ENCODE peak calls at places on chromosome 14, in seven cellular contexts. One of them, this sample, is unnamed.

GRCh38 chr14:105532111-105532623 is 5.8 kb downstream of the TMEM121 start:
- DNase-seq in body of pancreas: no peak
- DNase-seq in psoas muscle: no peak
- DNase-seq in HL-60: no peak
- DNase-seq in HFF-Myc: no peak
- DNase-seq in fibroblast of lung: no peak
- DNase-seq in AG04450: no peak
- DNase-seq in this sample: no peak

GRCh38 chr14:23339506-23340268 is 13.0 kb downstream of the SLC22A17 start:
- DNase-seq in AG04450: no peak
- DNase-seq in HL-60: no peak
- DNase-seq in psoas muscle: no peak
- DNase-seq in body of pancreas: no peak
- DNase-seq in HFF-Myc: no peak
- DNase-seq in fibroblast of lung: no peak
- DNase-seq in this sample: no peak

GRCh38 chr14:78967111-78967809 is 797.1 kb downstream of the NRXN3 start:
- DNase-seq in psoas muscle: no peak
- DNase-seq in body of pancreas: no peak
- DNase-seq in fibroblast of lung: no peak
- DNase-seq in HL-60: no peak
- DNase-seq in AG04450: no peak
- DNase-seq in HFF-Myc: no peak
- DNase-seq in this sample: no peak

GRCh38 chr14:80003138-80003537 is 208.2 kb downstream of the DIO2 start:
- DNase-seq in HL-60: no peak
- DNase-seq in HFF-Myc: peak
- DNase-seq in psoas muscle: no peak
- DNase-seq in fibroblast of lung: peak
- DNase-seq in AG04450: peak
- DNase-seq in body of pancreas: no peak
- DNase-seq in this sample: no peak

GRCh38 chr14:65238456-65238855 is 136.1 kb upstream of the MAX start:
- DNase-seq in body of pancreas: no peak
- DNase-seq in HFF-Myc: no peak
- DNase-seq in psoas muscle: no peak
- DNase-seq in HL-60: no peak
- DNase-seq in fibroblast of lung: peak
- DNase-seq in AG04450: peak
- DNase-seq in this sample: peak

GRCh38 chr14:38721822-38722431 is 381.1 kb downstream of the SEC23A start:
- DNase-seq in AG04450: no peak
- DNase-seq in HFF-Myc: peak
- DNase-seq in HL-60: peak
- DNase-seq in psoas muscle: peak
- DNase-seq in body of pancreas: peak
- DNase-seq in fibroblast of lung: peak
- DNase-seq in this sample: no peak

GRCh38 chr14:35158951-35159653 is 36.8 kb downstream of the PRORP start:
- DNase-seq in HL-60: no peak
- DNase-seq in psoas muscle: no peak
- DNase-seq in body of pancreas: no peak
- DNase-seq in AG04450: no peak
- DNase-seq in HFF-Myc: no peak
- DNase-seq in fibroblast of lung: no peak
- DNase-seq in this sample: peak

GRCh38 chr14:64059454-64060198 is 206.8 kb downstream of the SYNE2 start:
- DNase-seq in fibroblast of lung: no peak
- DNase-seq in HFF-Myc: no peak
- DNase-seq in AG04450: no peak
- DNase-seq in HL-60: no peak
- DNase-seq in body of pancreas: no peak
- DNase-seq in psoas muscle: no peak
- DNase-seq in this sample: no peak

GRCh38 chr14:27056586-27056985 is 458.8 kb upstream of the NOVA1 start:
- DNase-seq in AG04450: no peak
- DNase-seq in body of pancreas: no peak
- DNase-seq in psoas muscle: no peak
- DNase-seq in fibroblast of lung: no peak
- DNase-seq in HFF-Myc: no peak
- DNase-seq in HL-60: no peak
- DNase-seq in this sample: no peak

GRCh38 chr14:83470959-83471358 is 1937.3 kb upstream of the SEL1L start:
- DNase-seq in psoas muscle: no peak
- DNase-seq in fibroblast of lung: no peak
- DNase-seq in AG04450: no peak
- DNase-seq in body of pancreas: no peak
- DNase-seq in HL-60: no peak
- DNase-seq in HFF-Myc: no peak
- DNase-seq in this sample: no peak

GRCh38 chr14:73725116-73726024 is 11.2 kb upstream of the PNMA1 start:
- DNase-seq in fibroblast of lung: peak
- DNase-seq in body of pancreas: no peak
- DNase-seq in HFF-Myc: no peak
- DNase-seq in psoas muscle: peak
- DNase-seq in AG04450: no peak
- DNase-seq in HL-60: no peak
- DNase-seq in this sample: no peak

GRCh38 chr14:75906680-75907280 is 75.0 kb downstream of the TGFB3 start:
- DNase-seq in AG04450: peak
- DNase-seq in HL-60: no peak
- DNase-seq in psoas muscle: peak
- DNase-seq in HFF-Myc: peak
- DNase-seq in fibroblast of lung: peak
- DNase-seq in body of pancreas: peak
- DNase-seq in this sample: no peak

GRCh38 chr14:69484444-69485113 is at the start of gene PLEKHD1:
- DNase-seq in HFF-Myc: no peak
- DNase-seq in HL-60: no peak
- DNase-seq in fibroblast of lung: no peak
- DNase-seq in body of pancreas: no peak
- DNase-seq in AG04450: no peak
- DNase-seq in psoas muscle: peak
- DNase-seq in this sample: no peak

GRCh38 chr14:67941456-67942018 is 122.0 kb downstream of the RAD51B start:
- DNase-seq in HFF-Myc: peak
- DNase-seq in fibroblast of lung: peak
- DNase-seq in AG04450: no peak
- DNase-seq in psoas muscle: no peak
- DNase-seq in body of pancreas: no peak
- DNase-seq in HL-60: no peak
- DNase-seq in this sample: no peak

GRCh38 chr14:30608533-30609006 is 13.5 kb upstream of the SCFD1 start:
- DNase-seq in HFF-Myc: no peak
- DNase-seq in psoas muscle: no peak
- DNase-seq in HL-60: no peak
- DNase-seq in fibroblast of lung: peak
- DNase-seq in AG04450: no peak
- DNase-seq in body of pancreas: peak
- DNase-seq in this sample: peak

GRCh38 chr14:36663404-36664321 is 2.0 kb downstream of the PAX9 start:
- DNase-seq in AG04450: no peak
- DNase-seq in fibroblast of lung: no peak
- DNase-seq in psoas muscle: no peak
- DNase-seq in body of pancreas: no peak
- DNase-seq in HFF-Myc: no peak
- DNase-seq in HL-60: no peak
- DNase-seq in this sample: no peak
- TF ChIP-seq CTCF in AG04450: no peak
- TF ChIP-seq CTCF in fibroblast of lung: no peak
- TF ChIP-seq CTCF in psoas muscle: no peak
- TF ChIP-seq CTCF in body of pancreas: no peak
- TF ChIP-seq CTCF in HFF-Myc: no peak
- TF ChIP-seq CTCF in HL-60: no peak
- TF ChIP-seq CTCF in this sample: no peak

DNA sequence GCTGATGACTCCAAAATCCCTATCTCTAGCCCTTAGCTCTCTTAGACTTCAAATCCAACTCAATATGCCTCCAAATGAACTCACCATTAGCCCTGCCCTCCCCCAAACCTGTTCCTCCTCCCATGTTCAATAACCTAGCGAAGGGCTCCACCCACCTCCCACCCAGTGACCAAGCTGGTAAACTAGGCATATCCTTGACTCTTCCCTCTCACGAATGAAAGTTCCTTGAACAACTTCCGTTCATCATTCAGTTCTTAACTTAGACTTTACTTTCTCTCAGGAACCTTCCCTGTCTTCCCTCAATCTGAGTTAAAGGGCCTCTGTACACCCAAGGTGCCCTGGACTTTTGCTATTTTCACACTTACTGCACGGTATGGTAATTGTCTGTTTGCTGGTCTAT is 1.9 kb upstream of the KLHDC1 start:
- DNase-seq in body of pancreas: no peak
- DNase-seq in HFF-Myc: no peak
- DNase-seq in psoas muscle: no peak
- DNase-seq in HL-60: no peak
- DNase-seq in AG04450: no peak
- DNase-seq in fibroblast of lung: no peak
- DNase-seq in this sample: no peak
- H3K4me3 ChIP-seq in body of pancreas: no peak
- H3K4me3 ChIP-seq in HFF-Myc: no peak
- H3K4me3 ChIP-seq in psoas muscle: no peak
- H3K4me3 ChIP-seq in HL-60: no peak
- H3K4me3 ChIP-seq in AG04450: no peak
- H3K4me3 ChIP-seq in fibroblast of lung: no peak
- H3K4me3 ChIP-seq in this sample: no peak

GRCh38 chr14:88535149-88535548 is 19.7 kb downstream of the PTPN21 start:
- DNase-seq in AG04450: no peak
- DNase-seq in HFF-Myc: no peak
- DNase-seq in body of pancreas: peak
- DNase-seq in HL-60: no peak
- DNase-seq in fibroblast of lung: no peak
- DNase-seq in psoas muscle: no peak
- DNase-seq in this sample: no peak
- TF ChIP-seq CTCF in AG04450: no peak
- TF ChIP-seq CTCF in HFF-Myc: no peak
- TF ChIP-seq CTCF in body of pancreas: peak
- TF ChIP-seq CTCF in HL-60: no peak
- TF ChIP-seq CTCF in fibroblast of lung: no peak
- TF ChIP-seq CTCF in psoas muscle: no peak
- TF ChIP-seq CTCF in this sample: peak

GRCh38 chr14:58865520-58866281 is 227.9 kb downstream of the DACT1 start:
- DNase-seq in fibroblast of lung: peak
- DNase-seq in HFF-Myc: peak
- DNase-seq in HL-60: no peak
- DNase-seq in body of pancreas: no peak
- DNase-seq in AG04450: peak
- DNase-seq in psoas muscle: no peak
- DNase-seq in this sample: no peak
- H3K4me3 ChIP-seq in fibroblast of lung: no peak
- H3K4me3 ChIP-seq in HFF-Myc: no peak
- H3K4me3 ChIP-seq in HL-60: no peak
- H3K4me3 ChIP-seq in body of pancreas: no peak
- H3K4me3 ChIP-seq in AG04450: no peak
- H3K4me3 ChIP-seq in psoas muscle: no peak
- H3K4me3 ChIP-seq in this sample: no peak

GRCh38 chr14:103721334-103722120 is 5.9 kb downstream of the ZFYVE21 start:
- DNase-seq in fibroblast of lung: no peak
- DNase-seq in HL-60: no peak
- DNase-seq in AG04450: no peak
- DNase-seq in HFF-Myc: no peak
- DNase-seq in body of pancreas: no peak
- DNase-seq in psoas muscle: peak
- DNase-seq in this sample: no peak
- TF ChIP-seq CTCF in fibroblast of lung: no peak
- TF ChIP-seq CTCF in HL-60: no peak
- TF ChIP-seq CTCF in AG04450: no peak
- TF ChIP-seq CTCF in HFF-Myc: no peak
- TF ChIP-seq CTCF in body of pancreas: no peak
- TF ChIP-seq CTCF in psoas muscle: no peak
- TF ChIP-seq CTCF in this sample: no peak

GRCh38 chr14:94768521-94769412 is 1.1 kb downstream of the GSC start:
- DNase-seq in psoas muscle: peak
- DNase-seq in HL-60: peak
- DNase-seq in HFF-Myc: no peak
- DNase-seq in fibroblast of lung: no peak
- DNase-seq in AG04450: no peak
- DNase-seq in body of pancreas: peak
- DNase-seq in this sample: no peak
- H3K4me3 ChIP-seq in psoas muscle: peak
- H3K4me3 ChIP-seq in HL-60: peak
- H3K4me3 ChIP-seq in HFF-Myc: no peak
- H3K4me3 ChIP-seq in fibroblast of lung: no peak
- H3K4me3 ChIP-seq in AG04450: no peak
- H3K4me3 ChIP-seq in body of pancreas: peak
- H3K4me3 ChIP-seq in this sample: no peak

DNA sequence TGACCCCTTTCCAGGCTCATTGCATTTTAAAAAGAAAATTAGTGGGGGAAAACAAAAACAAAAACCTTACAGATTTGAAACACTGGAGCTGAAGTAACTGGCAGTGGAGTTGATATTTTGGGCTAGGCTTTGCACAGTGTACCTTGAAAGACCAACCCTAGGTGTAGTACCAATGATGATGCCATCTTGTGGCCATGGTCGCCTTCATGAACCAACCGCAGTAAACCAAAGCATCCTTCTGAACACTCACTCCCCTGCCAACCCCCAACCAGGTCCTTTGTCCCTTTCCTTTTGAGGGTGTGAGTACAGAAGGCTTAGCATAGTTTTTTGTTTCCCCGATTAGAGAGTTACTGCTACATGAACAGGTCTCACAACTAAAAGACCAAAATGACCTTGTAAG is 5.9 kb downstream of the TOMM20L start:
- DNase-seq in HL-60: no peak
- DNase-seq in body of pancreas: no peak
- DNase-seq in AG04450: no peak
- DNase-seq in HFF-Myc: no peak
- DNase-seq in psoas muscle: no peak
- DNase-seq in fibroblast of lung: no peak
- DNase-seq in this sample: no peak
- TF ChIP-seq CTCF in HL-60: no peak
- TF ChIP-seq CTCF in body of pancreas: no peak
- TF ChIP-seq CTCF in AG04450: no peak
- TF ChIP-seq CTCF in HFF-Myc: no peak
- TF ChIP-seq CTCF in psoas muscle: no peak
- TF ChIP-seq CTCF in fibroblast of lung: no peak
- TF ChIP-seq CTCF in this sample: peak

DNA sequence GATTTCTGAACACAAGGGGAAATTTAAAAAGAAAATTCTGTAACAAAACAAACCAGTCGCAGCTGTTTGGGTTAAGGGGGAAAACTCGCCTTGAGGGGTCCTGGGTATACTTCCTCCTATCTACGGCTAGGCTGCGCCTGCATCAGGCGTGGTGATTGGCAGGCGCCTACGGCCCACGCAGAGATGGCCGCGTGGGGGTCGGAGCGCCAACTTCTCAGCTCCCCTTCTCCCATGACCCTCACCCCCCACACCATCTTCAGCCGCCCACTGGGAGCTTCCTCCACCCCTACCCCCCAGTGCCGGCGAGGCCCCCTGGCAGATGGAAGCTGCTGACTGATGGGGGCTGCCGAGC is 12.2 kb downstream of the SIX1 start:
- DNase-seq in HL-60: no peak
- DNase-seq in psoas muscle: no peak
- DNase-seq in fibroblast of lung: no peak
- DNase-seq in AG04450: no peak
- DNase-seq in HFF-Myc: no peak
- DNase-seq in body of pancreas: no peak
- DNase-seq in this sample: no peak
- H3K4me3 ChIP-seq in HL-60: no peak
- H3K4me3 ChIP-seq in psoas muscle: peak
- H3K4me3 ChIP-seq in fibroblast of lung: no peak
- H3K4me3 ChIP-seq in AG04450: no peak
- H3K4me3 ChIP-seq in HFF-Myc: no peak
- H3K4me3 ChIP-seq in body of pancreas: no peak
- H3K4me3 ChIP-seq in this sample: no peak